ENCODE peak calls at places on chromosomes 13 and 19, in nine cellular contexts. Y, R, A, Z, D, P, B, E and J are unnamed samples.

GRCh38 chr19:51339313-51339686 is 2.6 kb downstream of the VSIG10L start:
- DNase-seq in B (no peak), E (no peak), R (no peak), Y (no peak), Z (no peak), P (no peak), D (no peak), A (no peak), J (no peak)

GRCh38 chr13:30900952-30901749 is 4.9 kb upstream of the MEDAG start:
- DNase-seq in D (no peak), A (no peak), B (no peak), P (no peak), Z (no peak), E (no peak), Y (peak), R (no peak), J (no peak)

GRCh38 chr19:53156888-53157287 is 2.0 kb downstream of the ZNF347 start:
- DNase-seq in P (no peak), D (no peak), E (no peak), R (no peak), Y (no peak), B (no peak), Z (no peak), A (no peak), J (no peak)

GRCh38 chr19:44807652-44808462 is 1.0 kb upstream of the BCAM start:
- DNase-seq in E (no peak), B (peak), Z (no peak), Y (peak), A (no peak), P (peak), D (peak), R (no peak), J (peak)

GRCh38 chr13:113650731-113651148 is 7.3 kb downstream of the ATP4B start:
- DNase-seq in B (no peak), D (no peak), E (no peak), R (no peak), Z (no peak), Y (no peak), P (no peak), A (no peak), J (no peak)

GRCh38 chr19:33143897-33144405 is 12.0 kb downstream of the WDR88 start:
- DNase-seq in A (no peak), Y (peak), Z (peak), R (peak), P (peak), D (peak), B (peak), E (peak), J (peak)

GRCh38 chr13:71867101-71867814 is at the start of gene DACH1:
- DNase-seq in E (no peak), P (peak), A (no peak), Z (no peak), Y (peak), D (peak), B (peak), R (no peak), J (peak)

GRCh38 chr19:12804051-12804450 is 2.2 kb downstream of the THSD8 start:
- DNase-seq in B (no peak), Z (no peak), P (no peak), A (no peak), E (no peak), R (no peak), D (no peak), Y (no peak), J (no peak)

GRCh38 chr19:19544257-19545127 is 6.4 kb downstream of the CILP2 start:
- DNase-seq in E (no peak), B (no peak), D (no peak), Y (no peak), Z (no peak), P (no peak), A (no peak), R (no peak), J (no peak)

GRCh38 chr19:29478578-29479565 is 46.9 kb upstream of the VSTM2B start:
- DNase-seq in A (no peak), R (no peak), E (no peak), P (peak), B (no peak), D (no peak), Z (no peak), Y (peak), J (peak)

GRCh38 chr13:50708461-50708860 is 135.0 kb downstream of the DLEU7 start:
- DNase-seq in Y (no peak), Z (no peak), E (no peak), R (no peak), D (no peak), P (no peak), A (no peak), B (no peak), J (no peak)